ENCODE peak calls at places on chromosomes 3 and 15, in five cellular contexts. K, F, G, Z and T are unnamed samples.

GRCh38 chr3:17551333-17551732 is 191.1 kb downstream of the TBC1D5 start:
- DNase-seq in G (no peak), K (no peak), F (no peak), Z (no peak), T (no peak)

GRCh38 chr3:33134026-33134625 is 20.3 kb downstream of the CRTAP start:
- DNase-seq in K (peak; percentile 51), G (no peak), F (no peak), Z (no peak), T (no peak)

GRCh38 chr3:119731545-119732343 is 28.9 kb downstream of the CFAP91 start:
- DNase-seq in G (no peak), K (peak; percentile 66), F (no peak), Z (no peak), T (no peak)

GRCh38 chr15:63238181-63238580 is 39.2 kb upstream of the APH1B start:
- DNase-seq in F (no peak), Z (no peak), G (no peak), K (no peak), T (no peak)

GRCh38 chr3:115975353-115975752 is 352.0 kb downstream of the GAP43 start:
- DNase-seq in G (no peak), F (no peak), K (no peak), Z (peak; percentile 60), T (no peak)

GRCh38 chr3:126449621-126450051 is 26.1 kb downstream of the ZXDC start:
- DNase-seq in Z (no peak), K (peak; percentile 48), F (no peak), G (no peak), T (no peak)

GRCh38 chr3:167684389-167684993 is 30.7 kb upstream of the WDR49 start:
- DNase-seq in K (peak; percentile 60), F (peak; percentile 44), Z (peak; percentile 38), G (peak; percentile 56), T (peak; percentile 61)

GRCh38 chr15:58070801-58071418 is 5.4 kb upstream of the ALDH1A2 start:
- DNase-seq in K (peak; percentile 76), Z (peak; percentile 41), F (peak; percentile 39), G (no peak), T (peak; percentile 63)

GRCh38 chr3:75983609-75984290 is 198.4 kb upstream of the ZNF717 start:
- DNase-seq in F (no peak), G (no peak), Z (no peak), K (no peak), T (no peak)

GRCh38 chr15:91561371-91562100 is 292.0 kb upstream of the SLCO3A1 start:
- DNase-seq in K (no peak), Z (peak; percentile 81), G (no peak), F (no peak), T (peak; percentile 8)

GRCh38 chr15:51327081-51327480 is 11.3 kb downstream of the CYP19A1 start:
- DNase-seq in F (no peak), G (no peak), Z (no peak), K (no peak), T (no peak)

GRCh38 chr3:128051459-128051836 is 789 bp upstream of the SEC61A1 start:
- DNase-seq in Z (no peak), F (peak; percentile 31), G (no peak), K (no peak), T (no peak)

GRCh38 chr3:186360779-186361178 is 1.3 kb downstream of the DGKG start:
- DNase-seq in F (no peak), Z (no peak), K (peak; percentile 56), G (no peak), T (no peak)

GRCh38 chr15:92069308-92070244 is 216.1 kb downstream of the SLCO3A1 start:
- DNase-seq in G (peak; percentile 44), Z (peak; percentile 91), F (no peak), K (peak; percentile 73), T (no peak)

GRCh38 chr3:172517859-172518466 is 5.3 kb downstream of the TNFSF10 start:
- DNase-seq in K (no peak), G (peak; percentile 46), F (no peak), Z (no peak), T (no peak)